ENCODE peak calls at places on chromosomes 1 and 21, in six cellular contexts. V, I, Y, X, S and P are unnamed samples.

GRCh38 chr1:61757945-61758344 is 15.7 kb downstream of the PATJ start:
- DNase-seq in S (peak), Y (no peak), V (no peak), X (no peak), I (peak), P (no peak)

GRCh38 chr1:56551691-56552090 is 27.7 kb downstream of the PLPP3 start:
- DNase-seq in V (no peak), X (no peak), I (no peak), S (no peak), Y (no peak), P (no peak)

GRCh38 chr1:79587229-79587628 is 580.7 kb upstream of the ADGRL4 start:
- DNase-seq in V (no peak), Y (no peak), X (no peak), S (peak), I (peak), P (no peak)

GRCh38 chr1:4422496-4423289 is 231.7 kb upstream of the AJAP1 start:
- DNase-seq in X (no peak), V (peak), I (peak), S (no peak), Y (peak), P (no peak)

GRCh38 chr1:109793486-109794318 is 30.0 kb upstream of the EPS8L3 start:
- DNase-seq in X (peak), S (peak), I (peak), V (peak), Y (no peak), P (no peak)

GRCh38 chr1:119046429-119047039 is 58.4 kb upstream of the TBX15 start:
- DNase-seq in Y (no peak), V (no peak), X (no peak), S (peak), I (no peak), P (no peak)

GRCh38 chr1:224393331-224393730 is 36.7 kb downstream of the CNIH4 start:
- DNase-seq in X (no peak), Y (no peak), V (no peak), S (no peak), I (no peak), P (no peak)

GRCh38 chr1:41383094-41383852 is 22.0 kb downstream of the FOXO6 start:
- DNase-seq in X (peak), I (peak), Y (no peak), V (no peak), S (peak), P (no peak)

GRCh38 chr1:246971322-246971721 is 36.5 kb downstream of the ZNF695 start:
- DNase-seq in X (peak), I (peak), Y (peak), V (peak), S (peak), P (no peak)

GRCh38 chr1:243558556-243558955 is 291.5 kb downstream of the AKT3 start:
- DNase-seq in Y (no peak), X (no peak), S (no peak), V (no peak), I (no peak), P (no peak)

GRCh38 chr1:232876506-232877360 is 71.5 kb downstream of the MAP10 start:
- DNase-seq in Y (no peak), X (no peak), V (no peak), I (no peak), S (no peak), P (no peak)

GRCh38 chr1:22500476-22500875 is 48.8 kb downstream of the ZBTB40 start:
- DNase-seq in V (no peak), X (peak), I (peak), Y (no peak), S (peak), P (no peak)

GRCh38 chr21:44445413-44445812 is 9.9 kb upstream of the LRRC3 start:
- DNase-seq in Y (no peak), I (no peak), X (no peak), S (no peak), V (no peak), P (no peak)

GRCh38 chr1:175208773-175209492 is 16.4 kb upstream of the KIAA0040 start:
- DNase-seq in Y (no peak), I (no peak), X (no peak), V (no peak), S (no peak), P (no peak)

GRCh38 chr1:41479000-41479807 is 5.3 kb downstream of the EDN2 start:
- DNase-seq in V (no peak), Y (no peak), S (peak), I (no peak), X (no peak), P (no peak)

GRCh38 chr1:89672489-89673183 is 39.7 kb downstream of the LRRC8C start:
- DNase-seq in X (peak), S (peak), Y (no peak), V (no peak), I (no peak), P (no peak)

GRCh38 chr1:182147136-182147815 is 85.8 kb upstream of the ZNF648 start:
- DNase-seq in V (no peak), I (no peak), S (no peak), X (no peak), Y (no peak), P (no peak)

GRCh38 chr1:15595809-15596730 is 11.2 kb upstream of the AGMAT start:
- DNase-seq in V (no peak), I (no peak), S (no peak), Y (no peak), X (peak), P (no peak)

GRCh38 chr1:25799758-25800537 is at the start of gene SELENON:
- DNase-seq in I (peak), Y (peak), S (peak), V (peak), X (peak), P (peak)

GRCh38 chr1:230866171-230866811 is 2.0 kb downstream of the C1orf198 start:
- DNase-seq in Y (no peak), S (no peak), V (no peak), I (no peak), X (peak), P (no peak)

GRCh38 chr1:205317311-205317917 is 4.1 kb downstream of the NUAK2 start:
- DNase-seq in V (no peak), X (no peak), S (no peak), I (no peak), Y (no peak), P (no peak)

GRCh38 chr1:177873238-177873637 is 96.6 kb downstream of the SEC16B start:
- DNase-seq in S (peak), V (no peak), X (peak), Y (no peak), I (peak), P (no peak)

GRCh38 chr1:31207046-31207445 is 32.6 kb downstream of the NKAIN1 start:
- DNase-seq in X (no peak), Y (no peak), I (no peak), V (no peak), S (no peak), P (no peak)

GRCh38 chr1:93678966-93679480 is 2.6 kb downstream of the BCAR3 start:
- DNase-seq in V (no peak), X (peak), Y (no peak), I (peak), S (no peak), P (no peak)

GRCh38 chr1:68936530-68936929 is 439.6 kb upstream of the DEPDC1 start:
- DNase-seq in I (no peak), Y (no peak), S (no peak), X (no peak), V (no peak), P (no peak)

GRCh38 chr1:7940745-7941436 is at the start of gene TNFRSF9:
- DNase-seq in Y (no peak), I (peak), S (peak), V (no peak), X (peak), P (no peak)

GRCh38 chr1:232950919-232951579 is 638 bp downstream of the NTPCR start:
- DNase-seq in I (peak), S (peak), Y (no peak), X (peak), V (peak), P (no peak)

GRCh38 chr21:46006547-46007497 is 25.3 kb downstream of the COL6A1 start:
- DNase-seq in I (no peak), X (no peak), V (peak), Y (peak), S (no peak), P (no peak)

GRCh38 chr1:72063364-72063763 is 219.0 kb downstream of the NEGR1 start:
- DNase-seq in I (no peak), X (no peak), V (no peak), S (peak), Y (no peak), P (no peak)

GRCh38 chr1:68230901-68231626 is 1.3 kb downstream of the WLS start:
- DNase-seq in X (peak), I (no peak), S (no peak), V (no peak), Y (no peak), P (no peak)

GRCh38 chr1:50977575-50978143 is 7.6 kb downstream of the CDKN2C start:
- DNase-seq in V (no peak), Y (peak), I (peak), S (peak), X (peak), P (no peak)

GRCh38 chr1:117612517-117613248 is 6.8 kb downstream of the TENT5C start:
- DNase-seq in S (peak), V (peak), X (peak), Y (no peak), I (peak), P (no peak)

GRCh38 chr1:100463809-100464424 is 74.0 kb upstream of the GPR88 start:
- DNase-seq in X (peak), S (peak), Y (no peak), I (peak), V (peak), P (peak)

GRCh38 chr1:185652348-185652747 is 81.8 kb upstream of the HMCN1 start:
- DNase-seq in V (no peak), I (peak), X (no peak), Y (no peak), S (no peak), P (no peak)
- H2BK15ac ChIP-seq in V (no peak), I (no peak), X (no peak), Y (no peak), S (no peak), P (no peak)

GRCh38 chr1:35809156-35810095 is 1.6 kb downstream of the AGO4 start:
- DNase-seq in Y (no peak), S (no peak), I (no peak), X (peak), V (no peak), P (no peak)

GRCh38 chr1:35808376-35809155 is 750 bp downstream of the AGO4 start:
- DNase-seq in X (peak), Y (peak), I (peak), V (peak), S (no peak), P (peak)

GRCh38 chr1:35810096-35810860 is 2.5 kb downstream of the AGO4 start:
- DNase-seq in S (peak), I (peak), V (no peak), X (peak), Y (no peak), P (no peak)

DNA sequence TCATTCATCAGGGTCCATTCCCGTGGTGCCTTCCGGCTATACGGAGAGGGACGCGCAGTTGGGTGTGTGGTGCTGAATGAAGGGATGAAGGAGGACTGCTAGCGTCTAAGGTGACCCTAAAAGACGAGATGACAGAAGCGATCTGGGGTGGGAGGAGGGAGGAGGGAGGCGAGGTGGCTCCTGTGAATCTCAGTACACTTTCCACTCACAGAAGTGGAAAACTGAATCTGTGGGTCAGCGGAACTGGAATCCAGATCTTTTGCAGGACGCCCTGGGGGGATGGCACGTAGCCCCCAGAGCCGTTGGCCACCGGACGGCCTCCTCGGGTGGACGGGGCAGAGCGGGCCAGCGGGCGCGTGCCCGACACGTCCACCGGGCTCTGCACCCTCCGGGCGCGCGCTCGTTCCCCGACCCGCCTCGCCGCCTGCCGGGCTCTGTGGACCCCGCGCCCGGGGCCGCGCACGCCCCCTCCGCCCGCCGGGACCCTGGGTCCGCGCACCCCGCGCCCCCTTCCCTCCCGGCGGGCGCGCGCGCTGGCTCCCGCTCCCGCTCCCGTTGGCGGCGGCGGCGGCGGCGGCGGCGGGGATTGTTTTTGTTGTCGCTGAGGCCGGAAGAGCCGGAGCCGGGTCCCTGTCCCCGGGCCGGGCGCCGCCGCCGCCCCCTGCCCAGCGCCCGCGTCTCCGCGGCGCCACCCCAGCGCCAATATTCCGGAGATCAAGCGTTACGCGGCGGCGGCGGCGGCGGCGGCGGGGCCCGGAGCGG is at the start of gene AGO4:
- DNase-seq in S (peak), V (peak), Y (peak), I (peak), X (peak), P (peak)
- H2BK5ac ChIP-seq in S (peak), V (no peak), Y (no peak), I (no peak), X (peak), P (no peak)

DNA sequence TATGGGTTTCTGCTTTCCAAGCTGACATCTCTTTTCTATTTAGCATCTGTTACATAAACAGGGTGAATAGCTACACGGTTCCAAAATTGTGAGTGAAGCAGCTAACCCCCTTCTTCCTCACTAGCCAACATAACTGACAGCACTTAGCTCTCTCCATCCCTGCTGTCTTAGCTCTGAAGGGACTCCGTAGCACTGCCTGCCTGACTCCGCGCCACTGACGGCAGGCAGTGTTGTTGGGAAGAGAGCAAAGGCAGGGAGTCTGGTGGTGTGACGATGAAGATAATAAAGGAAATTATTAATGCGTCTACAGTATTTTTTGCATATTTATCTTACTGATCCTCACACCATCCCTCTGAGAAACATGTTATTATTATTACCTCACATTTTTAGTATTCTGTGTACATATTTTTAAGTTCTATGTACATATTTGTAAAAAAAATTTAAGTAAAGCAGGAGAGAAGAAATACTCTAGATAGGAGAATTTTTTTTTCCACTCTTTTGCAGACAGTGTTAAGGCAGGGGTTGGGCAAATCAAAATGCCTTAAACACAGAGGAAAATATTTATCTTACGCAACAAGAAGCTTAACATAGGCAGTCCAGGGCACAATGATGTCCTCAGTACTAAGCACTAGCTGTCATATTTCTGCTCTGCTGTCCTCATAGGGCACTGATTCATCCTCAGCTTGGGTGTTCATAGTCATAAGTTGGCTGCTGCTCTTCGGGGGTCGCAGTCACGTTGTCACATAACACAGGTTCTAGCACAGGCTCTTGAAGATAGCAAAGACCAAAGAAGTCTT is 247.2 kb downstream of the PTBP2 start:
- DNase-seq in I (no peak), S (peak), X (no peak), Y (no peak), V (no peak), P (no peak)
- H2BK15ac ChIP-seq in I (no peak), S (no peak), X (no peak), Y (no peak), V (no peak), P (no peak)

DNA sequence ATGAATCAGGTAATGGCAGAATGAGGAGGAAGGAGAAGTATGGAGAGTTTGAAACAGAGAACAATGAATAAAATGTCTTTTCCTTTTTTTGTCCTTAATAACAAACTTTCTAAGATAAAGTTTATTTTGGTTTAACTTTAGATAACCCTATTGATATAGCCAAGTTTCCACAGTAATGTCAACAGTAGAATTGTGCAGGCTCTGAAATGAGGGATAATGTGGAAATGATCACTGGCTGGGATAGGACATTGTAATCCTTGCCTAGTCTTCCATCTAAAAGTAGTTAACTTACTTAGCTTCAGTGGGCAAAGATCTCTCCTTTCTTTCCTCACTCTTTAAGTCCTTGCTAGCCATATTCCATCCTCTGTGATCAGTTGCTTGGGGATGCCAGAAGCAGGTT is 52.8 kb downstream of the NTMT2 start:
- DNase-seq in V (no peak), S (no peak), X (no peak), Y (no peak), I (no peak), P (no peak)
- H2BK5ac ChIP-seq in V (no peak), S (no peak), X (no peak), Y (no peak), I (no peak), P (no peak)

GRCh38 chr1:87418048-87418447 is 89.4 kb downstream of the LMO4 start:
- DNase-seq in Y (no peak), S (no peak), X (no peak), I (no peak), V (no peak), P (no peak)

GRCh38 chr1:87424541-87424940 is 95.9 kb downstream of the LMO4 start:
- DNase-seq in Y (no peak), I (no peak), X (no peak), S (no peak), V (no peak), P (no peak)

GRCh38 chr1:87421809-87422208 is 93.1 kb downstream of the LMO4 start:
- DNase-seq in X (no peak), V (no peak), I (no peak), Y (no peak), S (no peak), P (no peak)
- H2BK15ac ChIP-seq in X (no peak), V (no peak), I (no peak), Y (no peak), S (no peak), P (no peak)